ENCODE peak calls at places on chromosomes 3 and 15, in four cellular contexts. U is HCT116, Q is IMR-90, X is ovary. C is an unnamed sample. For H3K36me3, the result is how much of the 10 kb centered on the place peaks cover.

GRCh38 chr15:39369768-39370167 is 211.1 kb upstream of the THBS1 start:
- DNase-seq in U (no peak), Q (no peak), X (no peak), C (no peak)

GRCh38 chr3:98521897-98522537 is 685 bp downstream of the CLDND1 start:
- DNase-seq in U (peak), Q (peak), X (peak), C (peak)

GRCh38 chr3:160701490-160701889 is 24.5 kb downstream of the ARL14 start:
- DNase-seq in U (no peak), Q (no peak), X (no peak), C (no peak)

GRCh38 chr15:44183363-44183762 is 11.7 kb downstream of the FRMD5 start:
- DNase-seq in U (no peak), Q (no peak), X (no peak), C (no peak)

GRCh38 chr15:101126618-101127502 is 125.0 kb downstream of the CHSY1 start:
- DNase-seq in U (no peak), Q (peak), X (no peak), C (no peak)

GRCh38 chr3:58711871-58712270 is 45.3 kb upstream of the FAM3D start:
- DNase-seq in U (no peak), Q (no peak), X (no peak), C (no peak)

GRCh38 chr3:120113128-120114116 is 19.2 kb upstream of the GSK3B start:
- DNase-seq in U (peak), Q (peak), X (no peak), C (no peak)

GRCh38 chr15:84151205-84151931 is 84.2 kb upstream of the GOLGA6L4 start:
- DNase-seq in U (no peak), Q (no peak), X (no peak), C (no peak)

GRCh38 chr3:156682491-156682890 is 8.1 kb downstream of the TIPARP start:
- DNase-seq in U (no peak), Q (peak), X (no peak), C (no peak)

GRCh38 chr3:46061887-46062286 is 34.6 kb upstream of the XCR1 start:
- DNase-seq in U (no peak), Q (no peak), X (no peak), C (no peak)

GRCh38 chr3:171374260-171374659 is 85.9 kb downstream of the TNIK start:
- DNase-seq in U (no peak), Q (peak), X (no peak), C (no peak)

GRCh38 chr3:141078200-141078599 is 27.1 kb downstream of the SPSB4 start:
- DNase-seq in U (no peak), Q (no peak), X (no peak), C (no peak)

GRCh38 chr3:59407425-59407824 is 357.6 kb upstream of the CFAP20DC start:
- DNase-seq in U (no peak), Q (no peak), X (no peak), C (no peak)

GRCh38 chr3:87127286-87127685 is 99.8 kb upstream of the CHMP2B start:
- DNase-seq in U (no peak), Q (no peak), X (no peak), C (no peak)

GRCh38 chr3:160127308-160127707 is 97.9 kb upstream of the C3orf80 start:
- DNase-seq in U (no peak), Q (no peak), X (no peak), C (no peak)

GRCh38 chr3:72657666-72658065 is 190.6 kb downstream of the SHQ1 start:
- DNase-seq in U (no peak), Q (no peak), X (no peak), C (no peak)

GRCh38 chr3:179732661-179733348 is 80.0 kb downstream of the USP13 start:
- DNase-seq in U (no peak), Q (no peak), X (no peak), C (no peak)

GRCh38 chr3:44923634-44924033 is 49.2 kb downstream of the TGM4 start:
- DNase-seq in U (no peak), Q (no peak), X (no peak), C (no peak)

GRCh38 chr3:42755681-42756578 is 17.1 kb downstream of the CCDC13 start:
- DNase-seq in U (no peak), Q (peak), X (no peak), C (peak)

GRCh38 chr15:28920781-28921331 is 35.1 kb downstream of the APBA2 start:
- DNase-seq in U (no peak), Q (no peak), X (no peak), C (no peak)

GRCh38 chr3:49283997-49284396 is 7.0 kb upstream of the C3orf62 start:
- DNase-seq in U (no peak), Q (no peak), X (no peak), C (no peak)

GRCh38 chr3:49277357-49277723 is 308 bp upstream of the C3orf62 start:
- DNase-seq in U (no peak), Q (no peak), X (no peak), C (peak)

GRCh38 chr3:49276475-49277356 is at the start of gene C3orf62:
- DNase-seq in U (no peak), Q (peak), X (peak), C (peak)

GRCh38 chr3:49278548-49278947 is 1.5 kb upstream of the C3orf62 start:
- DNase-seq in U (no peak), Q (no peak), X (no peak), C (no peak)

DNA sequence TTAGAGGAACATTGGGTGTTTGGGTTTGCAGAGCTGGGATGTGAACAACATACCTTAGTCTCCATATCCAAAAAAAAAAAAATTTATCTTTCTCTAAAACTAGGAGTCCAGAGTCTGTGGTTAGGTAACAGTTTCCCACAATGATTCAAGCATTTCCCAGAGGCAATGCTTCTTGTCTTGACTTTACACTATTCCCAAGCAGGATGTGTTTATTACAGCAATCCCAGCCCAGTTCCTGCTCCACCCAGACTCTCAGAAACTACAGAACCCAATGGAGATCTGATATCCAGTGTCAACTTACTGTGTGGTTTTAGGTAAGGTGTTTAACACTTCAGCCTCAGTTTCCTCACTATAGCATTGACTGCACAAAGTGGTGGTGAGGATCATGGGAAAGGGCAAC is 2.3 kb upstream of the C3orf62 start:
- DNase-seq in U (no peak), Q (peak), X (no peak), C (no peak)
- H3K36me3 ChIP-seq in U (under half), Q (under half), X (under half), C (under half)

DNA sequence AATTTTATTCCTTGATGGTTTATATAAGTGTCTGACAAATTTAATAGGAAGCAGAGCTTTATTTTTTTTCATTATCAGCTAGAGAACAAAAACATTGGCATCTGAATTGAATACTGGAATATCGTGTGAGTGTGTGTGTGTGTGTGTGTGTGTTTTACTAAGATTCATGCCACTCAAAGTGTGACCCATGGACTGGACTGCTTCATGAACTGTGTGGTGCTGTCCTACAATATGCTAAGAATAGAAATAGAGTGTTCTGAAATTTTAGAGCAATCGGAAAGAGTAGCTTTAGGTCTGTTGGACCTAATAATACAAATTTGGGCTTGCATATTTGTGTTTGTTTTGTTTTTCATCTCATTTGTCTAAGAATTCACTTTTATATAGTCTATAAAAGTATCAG is 89.6 kb downstream of the MITF start:
- DNase-seq in U (no peak), Q (no peak), X (no peak), C (no peak)
- H3K27ac ChIP-seq in U (no peak), Q (no peak), X (no peak), C (no peak)

GRCh38 chr15:89323825-89324224 is 10.8 kb downstream of the POLG start:
- DNase-seq in U (no peak), Q (no peak), X (no peak), C (no peak)
- H3K36me3 ChIP-seq in U (half or more), Q (half or more), X (under half), C (half or more)

DNA sequence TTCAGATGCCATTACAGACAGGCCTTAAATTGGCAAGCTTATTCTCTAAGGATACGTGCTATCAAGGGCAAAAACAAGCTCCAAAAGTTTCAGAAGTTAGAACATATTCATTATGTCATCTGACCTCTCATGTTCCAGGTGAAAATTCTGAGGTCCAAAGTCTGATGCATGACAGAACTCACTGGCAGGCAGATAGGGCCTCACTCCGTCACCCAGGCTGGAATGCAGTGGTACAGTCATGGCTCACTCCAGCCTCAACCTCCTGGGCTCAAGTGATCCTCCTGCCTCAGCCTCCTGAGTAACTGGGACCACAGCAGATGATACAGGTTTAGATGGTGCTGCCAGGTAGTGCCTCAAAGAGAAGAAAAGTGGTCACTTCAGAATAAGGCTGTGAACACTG is 15.5 kb downstream of the MRPS25 start:
- DNase-seq in U (no peak), Q (no peak), X (no peak), C (no peak)
- H3K27ac ChIP-seq in U (no peak), Q (no peak), X (no peak), C (no peak)

GRCh38 chr3:48178072-48178471 is 10.1 kb downstream of the CDC25A start:
- DNase-seq in U (no peak), Q (no peak), X (no peak), C (no peak)
- H3K36me3 ChIP-seq in U (half or more), Q (under half), X (under half), C (half or more)

GRCh38 chr3:138863776-138864113 is 29.0 kb upstream of the PIK3CB start:
- DNase-seq in U (no peak), Q (no peak), X (no peak), C (no peak)
- H3K27ac ChIP-seq in U (peak), Q (no peak), X (no peak), C (no peak)

GRCh38 chr15:64157599-64158125 is 5.2 kb downstream of the PPIB start:
- DNase-seq in U (no peak), Q (no peak), X (no peak), C (no peak)
- H3K36me3 ChIP-seq in U (under half), Q (half or more), X (under half), C (half or more)

DNA sequence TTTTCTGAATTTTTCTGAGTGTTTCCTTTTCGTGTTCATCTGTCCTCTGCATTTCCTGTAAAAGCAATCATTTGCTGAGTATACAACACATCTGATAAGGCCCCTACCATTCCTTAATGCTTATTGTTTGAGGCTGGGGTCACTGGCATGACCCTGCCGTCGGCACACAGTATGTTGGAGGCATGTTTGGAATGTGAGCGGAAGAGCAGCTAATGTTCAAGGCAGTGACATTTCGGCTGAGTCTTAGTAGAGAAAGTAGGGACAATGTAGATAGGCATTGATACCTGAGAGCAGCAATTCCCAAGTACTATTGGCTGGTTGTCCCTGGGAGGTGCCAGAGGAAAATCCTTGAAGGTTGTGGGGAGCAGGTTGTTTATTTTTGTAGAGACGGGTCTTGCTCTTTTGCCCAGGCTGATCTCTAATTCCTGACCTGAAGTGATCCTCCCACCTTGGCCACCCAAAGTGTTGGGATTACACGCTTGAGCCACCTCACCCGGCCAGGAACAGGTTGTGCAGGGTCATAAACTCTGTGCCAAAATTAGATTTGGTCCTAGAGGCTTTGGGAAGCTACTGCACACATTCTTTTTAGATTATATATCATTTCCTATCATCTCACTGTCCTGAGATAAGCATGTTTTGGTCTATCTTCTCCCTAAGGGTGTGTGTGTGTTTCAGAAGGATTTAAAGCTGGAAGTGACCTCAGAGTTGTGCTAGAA is 13.5 kb downstream of the PTPN23 start:
- DNase-seq in U (no peak), Q (peak), X (no peak), C (no peak)
- H3K27ac ChIP-seq in U (no peak), Q (peak), X (no peak), C (no peak)

GRCh38 chr3:173958805-173959204 is 561.3 kb downstream of the NLGN1 start:
- DNase-seq in U (no peak), Q (no peak), X (no peak), C (no peak)
- H3K36me3 ChIP-seq in U (under half), Q (under half), X (under half), C (under half)